ENCODE peak calls at places on chromosome 22, in six cellular contexts. One of them, this sample, is unnamed.

GRCh38 chr22:27391092-27391770 is 410.3 kb downstream of the MN1 start:
- DNase-seq in tibial artery: peak; percentile 55
- DNase-seq in A549: no peak
- DNase-seq in ovary: peak; percentile 87
- DNase-seq in psoas muscle: peak; percentile 22
- DNase-seq in Peyer's patch: no peak
- DNase-seq in this sample: peak; percentile 63

GRCh38 chr22:45516163-45516562 is 13.5 kb downstream of the FBLN1 start:
- DNase-seq in tibial artery: no peak
- DNase-seq in A549: no peak
- DNase-seq in ovary: no peak
- DNase-seq in psoas muscle: no peak
- DNase-seq in Peyer's patch: no peak
- DNase-seq in this sample: no peak

GRCh38 chr22:50437511-50438304 is 37.1 kb downstream of the SBF1 start:
- DNase-seq in tibial artery: no peak
- DNase-seq in A549: no peak
- DNase-seq in ovary: no peak
- DNase-seq in psoas muscle: peak; percentile 7
- DNase-seq in Peyer's patch: no peak
- DNase-seq in this sample: no peak

GRCh38 chr22:33105501-33105911 is 47.3 kb upstream of the SYN3 start:
- DNase-seq in tibial artery: no peak
- DNase-seq in A549: no peak
- DNase-seq in ovary: no peak
- DNase-seq in psoas muscle: no peak
- DNase-seq in Peyer's patch: no peak
- DNase-seq in this sample: no peak

GRCh38 chr22:22886546-22886945 is 1.1 kb upstream of the IGLL5 start:
- DNase-seq in tibial artery: no peak
- DNase-seq in A549: no peak
- DNase-seq in ovary: no peak
- DNase-seq in psoas muscle: no peak
- DNase-seq in Peyer's patch: no peak
- DNase-seq in this sample: no peak

GRCh38 chr22:16774911-16775529 is 50.2 kb downstream of the XKR3 start:
- DNase-seq in tibial artery: no peak
- DNase-seq in A549: no peak
- DNase-seq in ovary: no peak
- DNase-seq in psoas muscle: no peak
- DNase-seq in Peyer's patch: no peak
- DNase-seq in this sample: no peak

GRCh38 chr22:23251445-23252093 is 71.3 kb downstream of the BCR start:
- DNase-seq in tibial artery: no peak
- DNase-seq in A549: peak; percentile 9
- DNase-seq in ovary: no peak
- DNase-seq in psoas muscle: no peak
- DNase-seq in Peyer's patch: no peak
- DNase-seq in this sample: no peak

GRCh38 chr22:50531546-50532352 is 1.9 kb upstream of the TYMP start:
- DNase-seq in tibial artery: peak; percentile 81
- DNase-seq in A549: peak; percentile 75
- DNase-seq in ovary: peak; percentile 71
- DNase-seq in psoas muscle: peak; percentile 84
- DNase-seq in Peyer's patch: peak; percentile 79
- DNase-seq in this sample: peak; percentile 86

GRCh38 chr22:24008022-24008283 is 2.7 kb upstream of the GSTT4 start:
- DNase-seq in tibial artery: no peak
- DNase-seq in A549: no peak
- DNase-seq in ovary: no peak
- DNase-seq in psoas muscle: no peak
- DNase-seq in Peyer's patch: no peak
- DNase-seq in this sample: no peak

GRCh38 chr22:20324139-20324516 is 4.3 kb upstream of the DGCR6L start:
- DNase-seq in tibial artery: no peak
- DNase-seq in A549: no peak
- DNase-seq in ovary: no peak
- DNase-seq in psoas muscle: no peak
- DNase-seq in Peyer's patch: peak; percentile 19
- DNase-seq in this sample: peak; percentile 34

GRCh38 chr22:50581950-50582561 is 593 bp downstream of the CHKB start:
- DNase-seq in tibial artery: no peak
- DNase-seq in A549: no peak
- DNase-seq in ovary: no peak
- DNase-seq in psoas muscle: no peak
- DNase-seq in Peyer's patch: peak; percentile 21
- DNase-seq in this sample: no peak

GRCh38 chr22:22810018-22810427 is 77.6 kb upstream of the IGLL5 start:
- DNase-seq in tibial artery: no peak
- DNase-seq in A549: peak; percentile 46
- DNase-seq in ovary: peak; percentile 50
- DNase-seq in psoas muscle: peak; percentile 52
- DNase-seq in Peyer's patch: peak; percentile 48
- DNase-seq in this sample: no peak

GRCh38 chr22:47835726-47836125 is 1073.3 kb downstream of the TBC1D22A start:
- DNase-seq in tibial artery: no peak
- DNase-seq in A549: peak; percentile 64
- DNase-seq in ovary: no peak
- DNase-seq in psoas muscle: no peak
- DNase-seq in Peyer's patch: no peak
- DNase-seq in this sample: no peak

GRCh38 chr22:22745225-22746060 is 101.0 kb downstream of the GGTLC2 start:
- DNase-seq in tibial artery: no peak
- DNase-seq in A549: peak; percentile 26
- DNase-seq in ovary: no peak
- DNase-seq in psoas muscle: no peak
- DNase-seq in Peyer's patch: peak; percentile 58
- DNase-seq in this sample: no peak

GRCh38 chr22:29225422-29226090 is 19.9 kb downstream of the EMID1 start:
- DNase-seq in tibial artery: peak; percentile 65
- DNase-seq in A549: no peak
- DNase-seq in ovary: peak; percentile 75
- DNase-seq in psoas muscle: peak; percentile 72
- DNase-seq in Peyer's patch: no peak
- DNase-seq in this sample: peak; percentile 73

GRCh38 chr22:17972385-17973181 is 51.8 kb downstream of the MICAL3 start:
- DNase-seq in tibial artery: no peak
- DNase-seq in A549: peak; percentile 82
- DNase-seq in ovary: peak; percentile 60
- DNase-seq in psoas muscle: peak; percentile 42
- DNase-seq in Peyer's patch: no peak
- DNase-seq in this sample: no peak

GRCh38 chr22:42799462-42800405 is 57.3 kb downstream of the ARFGAP3 start:
- DNase-seq in tibial artery: no peak
- DNase-seq in A549: no peak
- DNase-seq in ovary: no peak
- DNase-seq in psoas muscle: no peak
- DNase-seq in Peyer's patch: no peak
- DNase-seq in this sample: no peak

GRCh38 chr22:48567213-48567975 is 1260.3 kb downstream of the BRD1 start:
- DNase-seq in tibial artery: no peak
- DNase-seq in A549: no peak
- DNase-seq in ovary: no peak
- DNase-seq in psoas muscle: no peak
- DNase-seq in Peyer's patch: no peak
- DNase-seq in this sample: no peak

GRCh38 chr22:45580703-45581381 is 78.2 kb downstream of the FBLN1 start:
- DNase-seq in tibial artery: no peak
- DNase-seq in A549: no peak
- DNase-seq in ovary: no peak
- DNase-seq in psoas muscle: no peak
- DNase-seq in Peyer's patch: no peak
- DNase-seq in this sample: no peak

GRCh38 chr22:46133588-46133855 is 16.8 kb upstream of the PPARA start:
- DNase-seq in tibial artery: no peak
- DNase-seq in A549: no peak
- DNase-seq in ovary: no peak
- DNase-seq in psoas muscle: no peak
- DNase-seq in Peyer's patch: no peak
- DNase-seq in this sample: no peak

GRCh38 chr22:49936973-49937757 is 18.7 kb downstream of the CRELD2 start:
- DNase-seq in tibial artery: no peak
- DNase-seq in A549: no peak
- DNase-seq in ovary: no peak
- DNase-seq in psoas muscle: no peak
- DNase-seq in Peyer's patch: no peak
- DNase-seq in this sample: no peak

GRCh38 chr22:42596376-42596775 is 18.3 kb downstream of the POLDIP3 start:
- DNase-seq in tibial artery: no peak
- DNase-seq in A549: no peak
- DNase-seq in ovary: peak; percentile 53
- DNase-seq in psoas muscle: no peak
- DNase-seq in Peyer's patch: no peak
- DNase-seq in this sample: no peak

GRCh38 chr22:45450931-45451651 is 37.6 kb downstream of the RIBC2 start:
- DNase-seq in tibial artery: peak; percentile 65
- DNase-seq in A549: no peak
- DNase-seq in ovary: no peak
- DNase-seq in psoas muscle: peak; percentile 34
- DNase-seq in Peyer's patch: no peak
- DNase-seq in this sample: peak; percentile 79

GRCh38 chr22:25383278-25383820 is 163.9 kb downstream of the CRYBB2 start:
- DNase-seq in tibial artery: no peak
- DNase-seq in A549: no peak
- DNase-seq in ovary: no peak
- DNase-seq in psoas muscle: no peak
- DNase-seq in Peyer's patch: no peak
- DNase-seq in this sample: no peak

GRCh38 chr22:25380141-25380747 is 160.8 kb downstream of the CRYBB2 start:
- DNase-seq in tibial artery: no peak
- DNase-seq in A549: no peak
- DNase-seq in ovary: no peak
- DNase-seq in psoas muscle: no peak
- DNase-seq in Peyer's patch: no peak
- DNase-seq in this sample: no peak

GRCh38 chr22:25383892-25384291 is 164.5 kb downstream of the CRYBB2 start:
- DNase-seq in tibial artery: no peak
- DNase-seq in A549: no peak
- DNase-seq in ovary: no peak
- DNase-seq in psoas muscle: no peak
- DNase-seq in Peyer's patch: no peak
- DNase-seq in this sample: no peak

GRCh38 chr22:25386538-25386884 is 167.1 kb downstream of the CRYBB2 start:
- DNase-seq in tibial artery: no peak
- DNase-seq in A549: no peak
- DNase-seq in ovary: no peak
- DNase-seq in psoas muscle: no peak
- DNase-seq in Peyer's patch: no peak
- DNase-seq in this sample: no peak

DNA sequence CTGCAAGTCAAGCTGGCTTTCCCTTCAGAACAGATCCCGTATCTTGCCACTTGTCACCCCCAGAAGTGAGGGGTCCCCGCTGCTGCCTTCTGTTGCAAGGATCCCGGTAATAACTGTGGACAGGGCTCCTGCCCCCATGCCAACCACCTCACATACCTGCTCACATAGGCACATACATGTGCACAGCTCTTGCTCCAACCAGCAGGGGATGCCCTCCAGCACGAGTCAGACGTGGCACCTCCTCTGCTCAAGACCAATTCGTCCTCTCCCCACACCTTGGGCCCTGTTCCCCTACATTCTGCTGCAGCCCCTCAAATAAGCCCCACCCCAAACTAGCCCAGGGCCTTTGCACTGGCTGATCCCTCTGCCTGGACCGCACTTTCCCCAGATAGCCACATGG is 163.3 kb downstream of the CRYBB2 start:
- DNase-seq in tibial artery: no peak
- DNase-seq in A549: no peak
- DNase-seq in ovary: no peak
- DNase-seq in psoas muscle: no peak
- DNase-seq in Peyer's patch: no peak
- DNase-seq in this sample: no peak
- TF ChIP-seq CTCF in tibial artery: no peak
- TF ChIP-seq CTCF in A549: no peak
- TF ChIP-seq CTCF in ovary: no peak
- TF ChIP-seq CTCF in psoas muscle: no peak
- TF ChIP-seq CTCF in Peyer's patch: peak; percentile 10
- TF ChIP-seq CTCF in this sample: no peak

GRCh38 chr22:38067028-38067415 is 9.8 kb downstream of the PICK1 start:
- DNase-seq in tibial artery: no peak
- DNase-seq in A549: no peak
- DNase-seq in ovary: no peak
- DNase-seq in psoas muscle: peak; percentile 27
- DNase-seq in Peyer's patch: no peak
- DNase-seq in this sample: no peak
- H3K27ac ChIP-seq in tibial artery: peak overlapping the region; percentile 97
- H3K27ac ChIP-seq in A549: no peak overlapping the region
- H3K27ac ChIP-seq in ovary: no peak overlapping the region
- H3K27ac ChIP-seq in psoas muscle: peak overlapping the region; percentile 95
- H3K27ac ChIP-seq in Peyer's patch: no peak overlapping the region
- H3K27ac ChIP-seq in this sample: no peak overlapping the region

GRCh38 chr22:40498454-40499186 is 128.2 kb downstream of the SGSM3 start:
- DNase-seq in tibial artery: no peak
- DNase-seq in A549: peak; percentile 97
- DNase-seq in ovary: no peak
- DNase-seq in psoas muscle: no peak
- DNase-seq in Peyer's patch: no peak
- DNase-seq in this sample: no peak

GRCh38 chr22:40502919-40503318 is 132.5 kb downstream of the SGSM3 start:
- DNase-seq in tibial artery: no peak
- DNase-seq in A549: peak; percentile 54
- DNase-seq in ovary: no peak
- DNase-seq in psoas muscle: no peak
- DNase-seq in Peyer's patch: no peak
- DNase-seq in this sample: no peak

GRCh38 chr22:40504285-40505249 is 132.0 kb downstream of the MRTFA start:
- DNase-seq in tibial artery: no peak
- DNase-seq in A549: no peak
- DNase-seq in ovary: no peak
- DNase-seq in psoas muscle: no peak
- DNase-seq in Peyer's patch: no peak
- DNase-seq in this sample: no peak

GRCh38 chr22:40499187-40499753 is 128.9 kb downstream of the SGSM3 start:
- DNase-seq in tibial artery: peak; percentile 72
- DNase-seq in A549: peak; percentile 89
- DNase-seq in ovary: no peak
- DNase-seq in psoas muscle: peak; percentile 18
- DNase-seq in Peyer's patch: no peak
- DNase-seq in this sample: peak; percentile 75
- H3K4me3 ChIP-seq in tibial artery: no peak overlapping the region
- H3K4me3 ChIP-seq in A549: peak overlapping the region; percentile 25
- H3K4me3 ChIP-seq in ovary: no peak overlapping the region
- H3K4me3 ChIP-seq in psoas muscle: no peak overlapping the region
- H3K4me3 ChIP-seq in Peyer's patch: no peak overlapping the region
- H3K4me3 ChIP-seq in this sample: no peak overlapping the region

DNA sequence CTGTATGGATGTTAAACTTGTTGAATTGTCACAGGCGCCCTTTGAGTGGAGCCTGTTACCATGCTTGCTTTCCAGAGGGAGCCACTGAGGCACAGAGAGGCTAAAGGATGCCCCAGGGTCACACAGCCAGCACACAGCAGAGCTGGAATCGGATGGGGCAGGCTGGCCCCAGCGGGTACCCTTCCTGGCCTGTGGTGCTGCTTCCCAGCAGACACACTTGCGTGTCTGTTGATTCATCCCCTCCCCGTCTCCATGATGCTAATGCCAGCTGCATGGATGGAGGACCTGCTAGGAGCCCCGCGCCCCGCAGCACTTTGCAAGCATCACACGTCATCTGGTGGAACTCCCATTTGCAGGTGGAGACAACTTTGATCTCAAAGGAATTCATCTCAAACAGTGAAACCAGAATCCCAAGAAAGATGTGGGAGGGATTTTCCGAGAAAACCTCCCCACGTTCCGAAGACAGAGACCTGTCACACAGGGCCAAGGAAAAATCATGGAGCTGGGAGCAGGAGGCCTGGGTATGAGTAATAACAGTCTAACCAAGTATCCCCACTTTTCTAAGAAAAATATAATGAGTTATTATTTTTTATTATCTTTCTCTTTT is 52.5 kb upstream of the SHISAL1 start:
- DNase-seq in tibial artery: no peak
- DNase-seq in A549: no peak
- DNase-seq in ovary: peak; percentile 31
- DNase-seq in psoas muscle: peak; percentile 12
- DNase-seq in Peyer's patch: no peak
- DNase-seq in this sample: no peak
- TF ChIP-seq CTCF in tibial artery: no peak
- TF ChIP-seq CTCF in A549: no peak
- TF ChIP-seq CTCF in ovary: no peak
- TF ChIP-seq CTCF in psoas muscle: no peak
- TF ChIP-seq CTCF in Peyer's patch: no peak
- TF ChIP-seq CTCF in this sample: no peak

This sample was measured in right atrium auricular region.